ENCODE peak calls at places on chromosomes 12 and 14, in nine cellular contexts. T is pancreas, Y is tibial artery, C is fibroblast of lung, G is mucosa of descending colon, F is K562, O is PC-3, L is DND-41, R is MM.1S. W is an unnamed sample.

GRCh38 chr12:132162508-132163031 is 18.3 kb downstream of the NOC4L start:
- DNase-seq in R (no peak), F (no peak), G (peak; percentile 55), T (no peak), C (peak; percentile 85), Y (peak; percentile 80), L (no peak), O (peak; percentile 48), W (no peak)

GRCh38 chr14:36363704-36364103 is 43.3 kb upstream of the MBIP start:
- DNase-seq in C (no peak), G (no peak), O (no peak), Y (no peak), L (no peak), F (no peak), T (no peak), R (no peak), W (no peak)

GRCh38 chr14:54653764-54654469 is 87.0 kb downstream of the SAMD4A start:
- DNase-seq in R (no peak), T (no peak), Y (peak; percentile 74), O (peak; percentile 93), C (peak; percentile 91), F (no peak), L (no peak), G (no peak), W (no peak)

GRCh38 chr12:29148958-29149690 is at the start of gene FAR2:
- DNase-seq in F (peak; percentile 48), R (peak; percentile 56), O (peak; percentile 69), C (peak; percentile 53), Y (peak; percentile 67), T (no peak), L (peak; percentile 84), G (peak; percentile 82), W (peak; percentile 74)

GRCh38 chr12:49552014-49552413 is 13.2 kb downstream of the KCNH3 start:
- DNase-seq in G (no peak), F (no peak), O (peak; percentile 24), L (no peak), T (peak; percentile 79), Y (peak; percentile 87), R (no peak), C (no peak), W (no peak)

GRCh38 chr12:125381373-125381772 is 316.1 kb downstream of the AACS start:
- DNase-seq in G (no peak), O (no peak), F (no peak), R (no peak), T (no peak), C (no peak), Y (no peak), L (peak; percentile 10), W (no peak)

GRCh38 chr14:77848031-77848430 is 48.1 kb downstream of the ADCK1 start:
- DNase-seq in O (no peak), F (no peak), T (no peak), R (no peak), Y (no peak), C (peak; percentile 18), L (no peak), G (no peak), W (no peak)

GRCh38 chr14:63672417-63673180 is 30.9 kb upstream of the WDR89 start:
- DNase-seq in R (no peak), G (no peak), T (peak; percentile 46), C (peak; percentile 64), F (no peak), Y (no peak), L (no peak), O (no peak), W (no peak)

GRCh38 chr14:60958146-60958545 is 22.7 kb downstream of the TRMT5 start:
- DNase-seq in F (no peak), O (no peak), C (no peak), Y (no peak), L (no peak), G (no peak), T (no peak), R (no peak), W (no peak)

GRCh38 chr14:105337966-105338365 is 23.4 kb downstream of the PACS2 start:
- DNase-seq in C (no peak), Y (peak; percentile 65), G (peak; percentile 35), L (no peak), R (no peak), T (no peak), F (no peak), O (no peak), W (peak; percentile 35)

GRCh38 chr12:112102127-112102526 is 6.5 kb downstream of the NAA25 start:
- DNase-seq in C (no peak), G (no peak), T (no peak), R (no peak), F (no peak), Y (peak; percentile 11), L (no peak), O (no peak), W (no peak)

GRCh38 chr12:116346751-116347150 is 69.3 kb upstream of the MED13L start:
- DNase-seq in T (peak; percentile 47), F (peak; percentile 66), C (peak; percentile 89), O (peak; percentile 81), G (no peak), L (no peak), R (no peak), Y (no peak), W (peak; percentile 24)

GRCh38 chr12:40225984-40226602 is 1.3 kb downstream of the LRRK2 start:
- DNase-seq in Y (no peak), T (no peak), L (no peak), G (no peak), C (no peak), O (no peak), R (no peak), F (no peak), W (no peak)

GRCh38 chr12:98883231-98883630 is 238.1 kb downstream of the APAF1 start:
- DNase-seq in O (no peak), R (no peak), G (no peak), L (no peak), C (no peak), F (no peak), Y (no peak), T (no peak), W (no peak)

GRCh38 chr12:100927825-100928224 is 133.2 kb downstream of the ANO4 start:
- DNase-seq in Y (no peak), T (no peak), F (no peak), G (no peak), R (no peak), L (no peak), O (peak; percentile 75), C (peak; percentile 80), W (no peak)

GRCh38 chr14:33676135-33676566 is 274.7 kb downstream of the EGLN3 start:
- DNase-seq in T (no peak), R (peak; percentile 56), F (peak; percentile 47), O (peak; percentile 78), Y (no peak), G (peak; percentile 49), L (peak; percentile 4), C (peak; percentile 70), W (peak; percentile 89)

GRCh38 chr12:6850796-6851152 is 312 bp downstream of the CDCA3 start:
- DNase-seq in G (peak; percentile 81), L (no peak), T (no peak), Y (peak; percentile 77), C (no peak), F (peak; percentile 52), R (no peak), O (no peak), W (no peak)

GRCh38 chr12:57149309-57149900 is 2.0 kb upstream of the LRP1-AS start:
- DNase-seq in R (no peak), C (peak; percentile 47), Y (peak; percentile 94), G (peak; percentile 81), O (no peak), L (no peak), T (no peak), F (no peak), W (no peak)

GRCh38 chr12:11978985-11979384 is 91.8 kb upstream of the BCL2L14 start:
- DNase-seq in R (no peak), Y (no peak), O (peak; percentile 73), F (no peak), C (peak; percentile 49), T (no peak), L (no peak), G (no peak), W (no peak)

GRCh38 chr14:64942531-64943111 is at the start of gene GPX2:
- DNase-seq in Y (no peak), T (peak; percentile 74), O (peak; percentile 39), C (no peak), F (no peak), R (no peak), L (no peak), G (peak; percentile 91), W (no peak)
- H3K4me1 ChIP-seq in Y (peaks cover 2% of the 10 kb centered on the region), T (peaks cover 35% of the 10 kb centered on the region), O (peaks cover 5% of the 10 kb centered on the region), C (no peaks in the 10 kb centered on the region), F (no peaks in the 10 kb centered on the region), R (peaks cover 5% of the 10 kb centered on the region), L (no peaks in the 10 kb centered on the region), G (peaks cover 26% of the 10 kb centered on the region), W (no peaks in the 10 kb centered on the region)

GRCh38 chr12:43978546-43978945 is 142.7 kb downstream of the TMEM117 start:
- DNase-seq in G (no peak), L (no peak), Y (no peak), F (no peak), T (no peak), O (no peak), R (no peak), C (no peak), W (no peak)
- H3K9me3 ChIP-seq in G (peaks cover 10% of the 10 kb centered on the region), L (no peaks in the 10 kb centered on the region), Y (no peaks in the 10 kb centered on the region), F (no peaks in the 10 kb centered on the region), T (no peaks in the 10 kb centered on the region), O (no peaks in the 10 kb centered on the region), R (no peaks in the 10 kb centered on the region), C (no peaks in the 10 kb centered on the region), W (no peaks in the 10 kb centered on the region)

GRCh38 chr12:46218509-46219095 is 50.2 kb downstream of the SLC38A1 start:
- DNase-seq in L (peak; percentile 21), F (no peak), G (no peak), T (no peak), C (no peak), Y (no peak), O (peak; percentile 35), R (no peak), W (no peak)
- H3K4me1 ChIP-seq in L (peaks cover 61% of the 10 kb centered on the region), F (no peaks in the 10 kb centered on the region), G (peaks cover 40% of the 10 kb centered on the region), T (no peaks in the 10 kb centered on the region), C (no peaks in the 10 kb centered on the region), Y (peaks cover 51% of the 10 kb centered on the region), O (peaks cover 43% of the 10 kb centered on the region), R (peaks cover 76% of the 10 kb centered on the region), W (peaks cover 9% of the 10 kb centered on the region)

GRCh38 chr14:28243600-28243999 is 523.0 kb upstream of the FOXG1 start:
- DNase-seq in Y (no peak), R (no peak), L (no peak), O (peak; percentile 39), T (no peak), F (no peak), G (no peak), C (peak; percentile 23), W (no peak)

GRCh38 chr14:28245216-28245615 is 521.4 kb upstream of the FOXG1 start:
- DNase-seq in T (no peak), L (no peak), C (no peak), G (no peak), Y (no peak), F (no peak), O (no peak), R (no peak), W (no peak)

GRCh38 chr14:28242895-28243294 is 523.7 kb upstream of the FOXG1 start:
- DNase-seq in G (no peak), F (no peak), L (no peak), C (no peak), T (no peak), Y (no peak), R (no peak), O (no peak), W (no peak)

DNA sequence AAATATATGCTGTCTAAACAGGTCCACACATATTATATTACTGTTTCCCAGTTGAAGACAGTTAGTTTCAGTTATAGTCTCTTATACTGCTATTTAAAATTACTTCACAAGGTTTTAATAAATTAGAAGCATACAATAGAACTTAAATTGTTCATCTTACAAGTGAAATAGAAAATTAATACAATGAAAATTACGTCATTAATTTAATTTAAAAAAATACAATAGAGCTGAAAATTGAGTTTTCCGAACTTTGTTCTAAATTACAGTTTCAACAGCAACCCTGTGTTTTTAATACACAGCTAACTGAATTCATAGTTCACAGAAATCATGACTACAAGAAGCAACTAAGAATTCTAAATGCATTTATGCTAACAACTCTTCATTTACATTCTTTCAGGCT is 525.7 kb upstream of the FOXG1 start:
- DNase-seq in O (no peak), F (no peak), R (no peak), Y (no peak), C (no peak), T (no peak), G (no peak), L (no peak), W (no peak)
- H3K9me3 ChIP-seq in O (no peaks in the 10 kb centered on the region), F (no peaks in the 10 kb centered on the region), R (no peaks in the 10 kb centered on the region), Y (no peaks in the 10 kb centered on the region), C (no peaks in the 10 kb centered on the region), T (no peaks in the 10 kb centered on the region), G (peaks cover 3% of the 10 kb centered on the region), L (peaks cover 2% of the 10 kb centered on the region), W (no peaks in the 10 kb centered on the region)